ENCODE peak calls at places on chromosomes 11 and 22, in nine cellular contexts. One of them, this sample, is unnamed.

GRCh38 chr11:45333506-45333971 is 47.4 kb upstream of the SYT13 start:
- DNase-seq in HFF-Myc: peak
- DNase-seq in heart left ventricle: peak
- DNase-seq in upper lobe of right lung: no peak
- DNase-seq in tibial nerve: no peak
- DNase-seq in HL-60: no peak
- DNase-seq in foreskin fibroblast: peak
- DNase-seq in A549: peak
- DNase-seq in AG04450: no peak
- DNase-seq in this sample: peak

GRCh38 chr11:79342686-79343085 is 98.1 kb downstream of the TENM4 start:
- DNase-seq in HFF-Myc: no peak
- DNase-seq in heart left ventricle: no peak
- DNase-seq in upper lobe of right lung: no peak
- DNase-seq in tibial nerve: no peak
- DNase-seq in HL-60: no peak
- DNase-seq in foreskin fibroblast: no peak
- DNase-seq in A549: no peak
- DNase-seq in AG04450: no peak
- DNase-seq in this sample: no peak

GRCh38 chr11:107857550-107858216 is 904 bp downstream of the SLC35F2 start:
- DNase-seq in HFF-Myc: no peak
- DNase-seq in heart left ventricle: no peak
- DNase-seq in upper lobe of right lung: peak
- DNase-seq in tibial nerve: no peak
- DNase-seq in HL-60: peak
- DNase-seq in foreskin fibroblast: no peak
- DNase-seq in A549: no peak
- DNase-seq in AG04450: no peak
- DNase-seq in this sample: no peak

GRCh38 chr11:111772535-111772934 is 6.3 kb upstream of the PPP2R1B start:
- DNase-seq in HFF-Myc: no peak
- DNase-seq in heart left ventricle: no peak
- DNase-seq in upper lobe of right lung: no peak
- DNase-seq in tibial nerve: no peak
- DNase-seq in HL-60: no peak
- DNase-seq in foreskin fibroblast: no peak
- DNase-seq in A549: no peak
- DNase-seq in AG04450: no peak
- DNase-seq in this sample: no peak

GRCh38 chr11:125111341-125112234 is at the start of gene TMEM218:
- DNase-seq in HFF-Myc: peak
- DNase-seq in heart left ventricle: peak
- DNase-seq in upper lobe of right lung: peak
- DNase-seq in tibial nerve: peak
- DNase-seq in HL-60: peak
- DNase-seq in foreskin fibroblast: peak
- DNase-seq in A549: peak
- DNase-seq in AG04450: peak
- DNase-seq in this sample: peak

GRCh38 chr11:132555617-132556016 is 976.7 kb downstream of the OPCML start:
- DNase-seq in HFF-Myc: no peak
- DNase-seq in heart left ventricle: no peak
- DNase-seq in upper lobe of right lung: no peak
- DNase-seq in tibial nerve: no peak
- DNase-seq in HL-60: no peak
- DNase-seq in foreskin fibroblast: no peak
- DNase-seq in A549: no peak
- DNase-seq in AG04450: no peak
- DNase-seq in this sample: no peak

GRCh38 chr11:129251067-129251466 is 58.9 kb upstream of the ARHGAP32 start:
- DNase-seq in HFF-Myc: peak
- DNase-seq in heart left ventricle: no peak
- DNase-seq in upper lobe of right lung: no peak
- DNase-seq in tibial nerve: no peak
- DNase-seq in HL-60: no peak
- DNase-seq in foreskin fibroblast: peak
- DNase-seq in A549: no peak
- DNase-seq in AG04450: no peak
- DNase-seq in this sample: no peak

GRCh38 chr11:14148653-14149273 is 186.2 kb downstream of the SPON1 start:
- DNase-seq in HFF-Myc: peak
- DNase-seq in heart left ventricle: no peak
- DNase-seq in upper lobe of right lung: no peak
- DNase-seq in tibial nerve: no peak
- DNase-seq in HL-60: no peak
- DNase-seq in foreskin fibroblast: no peak
- DNase-seq in A549: peak
- DNase-seq in AG04450: peak
- DNase-seq in this sample: peak

GRCh38 chr22:41916745-41917358 is 2.0 kb upstream of the SHISA8 start:
- DNase-seq in HFF-Myc: no peak
- DNase-seq in heart left ventricle: no peak
- DNase-seq in upper lobe of right lung: no peak
- DNase-seq in tibial nerve: no peak
- DNase-seq in HL-60: no peak
- DNase-seq in foreskin fibroblast: no peak
- DNase-seq in A549: no peak
- DNase-seq in AG04450: no peak
- DNase-seq in this sample: no peak

GRCh38 chr22:41920271-41920976 is 5.5 kb upstream of the SHISA8 start:
- DNase-seq in HFF-Myc: no peak
- DNase-seq in heart left ventricle: no peak
- DNase-seq in upper lobe of right lung: no peak
- DNase-seq in tibial nerve: no peak
- DNase-seq in HL-60: no peak
- DNase-seq in foreskin fibroblast: no peak
- DNase-seq in A549: no peak
- DNase-seq in AG04450: no peak
- DNase-seq in this sample: no peak

GRCh38 chr22:41917906-41918791 is 3.3 kb upstream of the SHISA8 start:
- DNase-seq in HFF-Myc: no peak
- DNase-seq in heart left ventricle: peak
- DNase-seq in upper lobe of right lung: no peak
- DNase-seq in tibial nerve: no peak
- DNase-seq in HL-60: peak
- DNase-seq in foreskin fibroblast: peak
- DNase-seq in A549: no peak
- DNase-seq in AG04450: no peak
- DNase-seq in this sample: no peak

GRCh38 chr22:41917375-41917905 is 2.6 kb upstream of the SHISA8 start:
- DNase-seq in HFF-Myc: no peak
- DNase-seq in heart left ventricle: no peak
- DNase-seq in upper lobe of right lung: no peak
- DNase-seq in tibial nerve: no peak
- DNase-seq in HL-60: no peak
- DNase-seq in foreskin fibroblast: no peak
- DNase-seq in A549: no peak
- DNase-seq in AG04450: no peak
- DNase-seq in this sample: no peak

DNA sequence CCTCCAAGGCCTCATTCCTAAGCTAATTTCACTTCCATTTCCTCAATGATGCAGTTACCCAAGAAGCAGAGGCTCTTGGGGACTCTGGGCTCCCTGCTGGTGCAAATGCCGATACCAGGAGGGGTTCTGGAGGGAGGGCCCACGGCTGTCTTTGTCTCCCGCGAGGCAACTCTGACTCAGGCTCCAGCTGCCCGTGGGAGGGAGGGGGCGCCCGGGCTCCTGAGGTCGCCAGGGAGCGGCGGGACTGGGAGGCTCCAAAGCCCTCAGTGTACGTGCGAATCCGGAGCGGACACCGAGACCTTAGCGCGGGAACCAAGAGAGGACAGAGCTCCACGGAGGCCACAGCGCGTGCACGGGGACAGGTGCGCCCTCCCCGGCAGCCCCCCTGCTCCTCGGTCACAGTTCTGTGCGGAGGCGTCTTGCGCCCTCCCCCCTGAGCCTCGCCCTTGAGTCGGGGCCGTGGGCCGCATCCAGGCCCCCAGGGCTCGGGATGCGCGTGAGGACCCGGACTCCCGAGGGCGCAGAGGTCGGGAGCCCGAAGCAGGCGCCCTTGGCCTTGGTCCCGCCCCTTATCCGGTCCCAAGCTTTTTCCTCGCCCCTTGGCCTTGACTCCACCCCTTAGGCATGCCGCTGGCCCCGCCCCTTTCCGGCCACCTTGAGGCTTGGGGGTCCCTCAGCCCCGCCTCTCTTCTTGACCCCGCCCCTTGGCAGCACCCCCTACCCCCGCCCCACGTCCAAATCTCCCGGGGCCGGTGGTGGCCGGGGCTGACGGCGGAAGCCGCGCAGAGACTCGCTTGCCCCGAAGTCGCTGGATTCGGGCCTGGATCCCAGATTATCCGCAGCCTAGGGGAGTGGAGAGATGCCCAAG is 4.7 kb upstream of the SHISA8 start:
- DNase-seq in HFF-Myc: no peak
- DNase-seq in heart left ventricle: peak
- DNase-seq in upper lobe of right lung: peak
- DNase-seq in tibial nerve: no peak
- DNase-seq in HL-60: peak
- DNase-seq in foreskin fibroblast: no peak
- DNase-seq in A549: no peak
- DNase-seq in AG04450: no peak
- DNase-seq in this sample: no peak
- H3K4me3 ChIP-seq in HFF-Myc: peak
- H3K4me3 ChIP-seq in heart left ventricle: peak
- H3K4me3 ChIP-seq in upper lobe of right lung: peak
- H3K4me3 ChIP-seq in tibial nerve: peak
- H3K4me3 ChIP-seq in HL-60: peak
- H3K4me3 ChIP-seq in foreskin fibroblast: peak
- H3K4me3 ChIP-seq in A549: no peak
- H3K4me3 ChIP-seq in AG04450: peak
- H3K4me3 ChIP-seq in this sample: peak

GRCh38 chr11:117909611-117910382 is 19.4 kb downstream of the TMPRSS13 start:
- DNase-seq in HFF-Myc: no peak
- DNase-seq in heart left ventricle: no peak
- DNase-seq in upper lobe of right lung: no peak
- DNase-seq in tibial nerve: no peak
- DNase-seq in HL-60: no peak
- DNase-seq in foreskin fibroblast: no peak
- DNase-seq in A549: no peak
- DNase-seq in AG04450: no peak
- DNase-seq in this sample: no peak

GRCh38 chr11:117908261-117908895 is 20.8 kb downstream of the TMPRSS13 start:
- DNase-seq in HFF-Myc: no peak
- DNase-seq in heart left ventricle: no peak
- DNase-seq in upper lobe of right lung: no peak
- DNase-seq in tibial nerve: no peak
- DNase-seq in HL-60: no peak
- DNase-seq in foreskin fibroblast: no peak
- DNase-seq in A549: no peak
- DNase-seq in AG04450: no peak
- DNase-seq in this sample: no peak

GRCh38 chr11:117910525-117910924 is 18.7 kb downstream of the TMPRSS13 start:
- DNase-seq in HFF-Myc: no peak
- DNase-seq in heart left ventricle: no peak
- DNase-seq in upper lobe of right lung: no peak
- DNase-seq in tibial nerve: no peak
- DNase-seq in HL-60: no peak
- DNase-seq in foreskin fibroblast: no peak
- DNase-seq in A549: no peak
- DNase-seq in AG04450: no peak
- DNase-seq in this sample: no peak

GRCh38 chr11:117907276-117908110 is 21.7 kb downstream of the TMPRSS13 start:
- DNase-seq in HFF-Myc: peak
- DNase-seq in heart left ventricle: peak
- DNase-seq in upper lobe of right lung: peak
- DNase-seq in tibial nerve: peak
- DNase-seq in HL-60: no peak
- DNase-seq in foreskin fibroblast: peak
- DNase-seq in A549: peak
- DNase-seq in AG04450: peak
- DNase-seq in this sample: peak

DNA sequence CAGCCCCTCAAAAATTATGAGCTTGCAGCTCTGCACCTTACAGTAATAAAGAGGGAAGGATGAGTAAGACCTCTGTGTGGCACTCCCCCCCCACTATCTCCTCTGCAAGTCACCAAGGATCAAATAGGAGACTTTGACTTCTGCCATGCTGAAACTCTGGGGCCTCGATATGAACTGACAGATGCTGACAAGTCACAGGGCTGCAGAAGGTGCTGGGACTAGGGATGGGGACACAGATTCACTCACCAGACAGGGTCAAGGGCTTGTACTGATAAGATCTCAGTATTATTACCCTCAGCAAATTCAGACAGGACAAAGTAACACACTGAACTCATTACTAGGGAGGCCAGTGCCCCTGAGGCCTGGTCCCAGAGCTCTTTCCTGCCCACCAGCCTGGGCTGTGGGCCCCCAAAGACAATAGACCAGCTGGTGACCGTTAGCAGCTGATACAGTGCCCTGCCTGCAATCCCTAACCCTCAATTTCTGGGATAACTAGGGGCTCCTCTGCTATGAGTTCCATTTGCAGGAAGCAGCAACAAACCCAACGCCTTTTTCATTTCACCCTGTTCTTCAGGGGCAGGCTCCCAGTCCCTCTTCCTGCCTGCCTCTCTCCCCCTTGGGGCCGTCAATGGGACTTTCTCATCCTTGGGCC is 20.1 kb downstream of the TMPRSS13 start:
- DNase-seq in HFF-Myc: no peak
- DNase-seq in heart left ventricle: no peak
- DNase-seq in upper lobe of right lung: no peak
- DNase-seq in tibial nerve: no peak
- DNase-seq in HL-60: no peak
- DNase-seq in foreskin fibroblast: no peak
- DNase-seq in A549: no peak
- DNase-seq in AG04450: no peak
- DNase-seq in this sample: no peak
- H3K4me3 ChIP-seq in HFF-Myc: no peak
- H3K4me3 ChIP-seq in heart left ventricle: no peak
- H3K4me3 ChIP-seq in upper lobe of right lung: no peak
- H3K4me3 ChIP-seq in tibial nerve: no peak
- H3K4me3 ChIP-seq in HL-60: no peak
- H3K4me3 ChIP-seq in foreskin fibroblast: no peak
- H3K4me3 ChIP-seq in A549: no peak
- H3K4me3 ChIP-seq in AG04450: no peak
- H3K4me3 ChIP-seq in this sample: no peak

GRCh38 chr11:72038491-72038890 is 39.8 kb downstream of the IL18BP start:
- DNase-seq in HFF-Myc: peak
- DNase-seq in heart left ventricle: peak
- DNase-seq in upper lobe of right lung: no peak
- DNase-seq in tibial nerve: peak
- DNase-seq in HL-60: no peak
- DNase-seq in foreskin fibroblast: peak
- DNase-seq in A549: no peak
- DNase-seq in AG04450: peak
- DNase-seq in this sample: peak
- H3K4me3 ChIP-seq in HFF-Myc: peak
- H3K4me3 ChIP-seq in heart left ventricle: peak
- H3K4me3 ChIP-seq in upper lobe of right lung: peak
- H3K4me3 ChIP-seq in tibial nerve: peak
- H3K4me3 ChIP-seq in HL-60: no peak
- H3K4me3 ChIP-seq in foreskin fibroblast: peak
- H3K4me3 ChIP-seq in A549: no peak
- H3K4me3 ChIP-seq in AG04450: peak
- H3K4me3 ChIP-seq in this sample: peak

DNA sequence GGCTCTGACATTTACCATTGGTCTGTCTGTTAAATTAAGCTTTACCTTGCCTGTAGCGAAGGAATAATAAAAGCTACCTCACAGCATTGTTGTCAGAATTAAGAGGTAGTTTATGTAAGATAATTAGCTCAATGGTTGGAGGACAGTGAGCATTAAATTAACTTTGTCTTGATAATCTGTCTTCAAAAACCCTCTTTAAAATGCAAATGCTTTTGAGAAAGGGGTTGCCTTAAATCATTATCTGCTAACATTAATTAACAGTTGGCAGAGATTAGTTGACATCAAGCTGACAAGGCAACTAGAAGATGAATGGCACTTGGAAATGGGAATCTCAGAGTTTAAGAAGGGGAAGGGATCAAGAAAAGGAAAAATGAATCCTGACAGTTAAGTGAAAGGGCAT is 761.1 kb upstream of the ARHGAP42 start:
- DNase-seq in HFF-Myc: no peak
- DNase-seq in heart left ventricle: no peak
- DNase-seq in upper lobe of right lung: no peak
- DNase-seq in tibial nerve: no peak
- DNase-seq in HL-60: no peak
- DNase-seq in foreskin fibroblast: no peak
- DNase-seq in A549: no peak
- DNase-seq in AG04450: no peak
- DNase-seq in this sample: no peak
- H3K4me3 ChIP-seq in HFF-Myc: no peak
- H3K4me3 ChIP-seq in heart left ventricle: no peak
- H3K4me3 ChIP-seq in upper lobe of right lung: no peak
- H3K4me3 ChIP-seq in tibial nerve: no peak
- H3K4me3 ChIP-seq in HL-60: no peak
- H3K4me3 ChIP-seq in foreskin fibroblast: no peak
- H3K4me3 ChIP-seq in A549: no peak
- H3K4me3 ChIP-seq in AG04450: no peak
- H3K4me3 ChIP-seq in this sample: no peak